ENCODE peak calls at places on chromosomes 12 and 14, in six cellular contexts. M is HepG2, Y is H1, O is GM12878, K is HCT116, Q is endothelial cell of umbilical vein. L is an unnamed sample.

GRCh38 chr14:100339757-100340453 is 16.8 kb downstream of the SLC25A47 start:
- DNase-seq in Y (no peak), O (no peak), Q (no peak), K (no peak), M (no peak), L (no peak)

GRCh38 chr12:54216580-54217308 is 28.0 kb upstream of the SMUG1 start:
- DNase-seq in Y (no peak), K (peak), M (peak), O (no peak), Q (peak), L (peak)

GRCh38 chr12:109995703-109996482 is at the start of gene GIT2:
- DNase-seq in Y (peak), Q (peak), O (peak), K (peak), M (peak), L (peak)

GRCh38 chr14:38882533-38882932 is 220.5 kb downstream of the SEC23A start:
- DNase-seq in K (no peak), O (no peak), Y (no peak), M (no peak), Q (no peak), L (no peak)

GRCh38 chr14:60736494-60736893 is 1.9 kb downstream of the MNAT1 start:
- DNase-seq in O (no peak), Y (no peak), M (peak), Q (peak), K (no peak), L (no peak)

GRCh38 chr12:54017027-54017788 is 8.4 kb downstream of the HOXC8 start:
- DNase-seq in Y (no peak), K (no peak), Q (no peak), O (no peak), M (no peak), L (peak)

GRCh38 chr12:132117558-132117875 is 26.6 kb downstream of the DDX51 start:
- DNase-seq in K (peak), Q (no peak), M (no peak), O (no peak), Y (no peak), L (peak)

GRCh38 chr12:6228535-6229223 is 28.5 kb downstream of the CD9 start:
- DNase-seq in Y (no peak), M (no peak), K (no peak), O (no peak), Q (peak), L (no peak)

GRCh38 chr14:51638071-51638944 is 13.4 kb upstream of the FRMD6 start:
- DNase-seq in M (peak), O (no peak), K (no peak), Y (no peak), Q (no peak), L (no peak)

GRCh38 chr12:125128806-125129571 is 63.8 kb downstream of the AACS start:
- DNase-seq in Y (no peak), M (no peak), K (no peak), O (no peak), Q (no peak), L (no peak)

GRCh38 chr12:128968668-128969067 is 115.4 kb downstream of the GLT1D1 start:
- DNase-seq in K (no peak), M (no peak), Y (no peak), O (no peak), Q (no peak), L (no peak)

GRCh38 chr12:49537231-49537708 is 1.6 kb upstream of the KCNH3 start:
- DNase-seq in Y (no peak), M (no peak), O (no peak), K (no peak), Q (no peak), L (no peak)

GRCh38 chr12:47156167-47156736 is 76.5 kb upstream of the AMIGO2 start:
- DNase-seq in Q (peak), Y (no peak), M (no peak), K (no peak), O (no peak), L (peak)

GRCh38 chr14:101248840-101249675 is 312.2 kb upstream of the DIO3 start:
- DNase-seq in Y (no peak), M (no peak), K (no peak), O (no peak), Q (no peak), L (no peak)

GRCh38 chr14:80988192-80988591 is 32.8 kb downstream of the TSHR start:
- DNase-seq in O (no peak), Y (no peak), K (no peak), Q (no peak), M (no peak), L (no peak)

GRCh38 chr14:95460647-95461478 is 55.6 kb downstream of the SYNE3 start:
- DNase-seq in Q (peak), K (peak), Y (no peak), O (no peak), M (no peak), L (no peak)

GRCh38 chr14:91202234-91202974 is 42.1 kb downstream of the GPR68 start:
- DNase-seq in Q (peak), O (no peak), Y (no peak), K (no peak), M (no peak), L (no peak)

GRCh38 chr12:105622846-105623245 is 292.4 kb downstream of the C12orf75 start:
- DNase-seq in K (no peak), Q (no peak), M (no peak), O (no peak), Y (no peak), L (no peak)

GRCh38 chr12:54131641-54132280 is 57.0 kb downstream of the SMUG1 start:
- DNase-seq in K (no peak), Y (no peak), O (no peak), M (no peak), Q (no peak), L (no peak)

GRCh38 chr12:122977153-122977552 is 2.1 kb downstream of the OGFOD2 start:
- DNase-seq in M (no peak), Y (no peak), O (no peak), K (no peak), Q (no peak), L (no peak)

GRCh38 chr14:105398726-105399440 is 545 bp downstream of the TEX22 start:
- DNase-seq in O (no peak), Y (no peak), M (peak), Q (peak), K (no peak), L (peak)

GRCh38 chr14:104159990-104160389 is 21.6 kb downstream of the KIF26A start:
- DNase-seq in Y (no peak), O (no peak), Q (no peak), K (no peak), M (no peak), L (no peak)

GRCh38 chr12:47828967-47829482 is 9.3 kb upstream of the HDAC7 start:
- DNase-seq in K (peak), Q (peak), M (no peak), O (no peak), Y (no peak), L (peak)

GRCh38 chr14:103522649-103523582 is at the start of gene CKB:
- DNase-seq in Y (no peak), M (no peak), Q (no peak), K (no peak), O (no peak), L (no peak)

GRCh38 chr12:6549379-6550151 is 6.3 kb downstream of the IFFO1 start:
- DNase-seq in O (no peak), M (no peak), Q (no peak), Y (no peak), K (no peak), L (no peak)

GRCh38 chr12:127231366-127231765 is 1035.6 kb upstream of the TMEM132C start:
- DNase-seq in O (no peak), K (no peak), Y (no peak), Q (no peak), M (no peak), L (no peak)

GRCh38 chr14:106286697-106287290 is 760.4 kb downstream of the TMEM121 start:
- DNase-seq in M (no peak), O (no peak), K (no peak), Q (no peak), Y (no peak), L (peak)

GRCh38 chr12:56898938-56899337 is 35.3 kb downstream of the SDR9C7 start:
- DNase-seq in Y (no peak), K (no peak), Q (no peak), M (no peak), O (no peak), L (no peak)

GRCh38 chr14:71590131-71590530 is 342.1 kb upstream of the RGS6 start:
- DNase-seq in Y (no peak), K (no peak), M (no peak), Q (no peak), O (no peak), L (no peak)

GRCh38 chr14:79641371-79641770 is 569.9 kb downstream of the DIO2 start:
- DNase-seq in Q (no peak), K (no peak), M (no peak), O (no peak), Y (no peak), L (no peak)

GRCh38 chr12:4506870-4507269 is 31.8 kb upstream of the RAD51AP1 start:
- DNase-seq in K (no peak), M (no peak), O (peak), Y (no peak), Q (no peak), L (peak)

GRCh38 chr14:101078892-101079221 is 175.3 kb upstream of the RTL1 start:
- DNase-seq in Y (no peak), K (no peak), M (no peak), O (no peak), Q (no peak), L (no peak)

GRCh38 chr12:114683709-114684097 is 272 bp downstream of the TBX3 start:
- DNase-seq in O (no peak), M (no peak), Q (peak), K (no peak), Y (no peak), L (no peak)

GRCh38 chr12:114684870-114685273 is 897 bp upstream of the TBX3 start:
- DNase-seq in M (no peak), K (no peak), Q (no peak), O (no peak), Y (no peak), L (no peak)

GRCh38 chr12:114682920-114683708 is 861 bp downstream of the TBX3 start:
- DNase-seq in O (no peak), K (no peak), M (no peak), Q (peak), Y (no peak), L (peak)

GRCh38 chr12:114685320-114685781 is 1.4 kb upstream of the TBX3 start:
- DNase-seq in M (no peak), Y (no peak), O (no peak), Q (no peak), K (no peak), L (no peak)

GRCh38 chr12:114684098-114684869 is at the start of gene TBX3:
- DNase-seq in Y (peak), O (no peak), Q (peak), K (peak), M (peak), L (peak)
- TF ChIP-seq POLR2A in Y (no peak), O (no peak), Q (no peak), K (peak), M (peak), L (no peak)

GRCh38 chr14:65502676-65503124 is 90.2 kb downstream of the FUT8 start:
- DNase-seq in Y (no peak), Q (no peak), M (no peak), K (peak), O (peak), L (no peak)
- TF ChIP-seq MAX in Y (no peak), Q (no peak), M (no peak), K (no peak), O (no peak), L (no peak)

GRCh38 chr12:71641390-71641789 is 22.3 kb downstream of the ZFC3H1 start:
- DNase-seq in K (no peak), Y (no peak), M (no peak), Q (no peak), O (no peak), L (no peak)

GRCh38 chr12:71636704-71637115 is 26.9 kb downstream of the ZFC3H1 start:
- DNase-seq in O (peak), K (peak), Q (peak), Y (no peak), M (peak), L (peak)

GRCh38 chr12:71639341-71639760 is 24.3 kb downstream of the ZFC3H1 start:
- DNase-seq in O (no peak), Q (no peak), Y (no peak), M (peak), K (no peak), L (peak)

GRCh38 chr12:71640316-71640715 is 23.3 kb downstream of the ZFC3H1 start:
- DNase-seq in M (no peak), Y (no peak), Q (no peak), O (no peak), K (no peak), L (no peak)

DNA sequence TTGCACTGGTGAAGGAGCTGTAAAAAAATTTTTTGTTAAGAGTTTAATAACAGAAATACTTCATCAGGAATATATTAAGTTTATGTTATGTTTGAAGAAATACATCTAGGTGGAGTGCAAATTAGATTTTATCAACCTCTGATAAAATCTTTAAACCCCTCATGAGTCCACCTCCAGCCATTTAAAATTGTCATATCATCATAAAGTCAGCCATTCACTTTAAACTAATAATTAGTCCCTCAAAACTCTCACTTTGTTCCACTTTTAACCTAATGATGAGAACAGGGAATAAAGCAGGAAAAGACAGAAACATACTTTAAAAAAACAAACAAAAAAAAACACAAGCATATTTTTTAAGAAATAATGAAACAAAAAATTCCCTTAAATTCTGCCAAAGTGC is 25.1 kb downstream of the ZFC3H1 start:
- DNase-seq in M (no peak), Q (no peak), Y (no peak), O (no peak), K (no peak), L (no peak)
- TF ChIP-seq CTCF in M (no peak), Q (no peak), Y (no peak), O (no peak), K (no peak), L (no peak)

GRCh38 chr14:93889739-93890138 is 37.4 kb upstream of the FAM181A start:
- DNase-seq in Y (no peak), K (no peak), M (no peak), O (no peak), Q (no peak), L (no peak)
- TF ChIP-seq POLR2A in Y (no peak), K (no peak), M (no peak), O (no peak), Q (no peak), L (no peak)

GRCh38 chr12:23898121-23898520 is 51.3 kb downstream of the SOX5 start:
- DNase-seq in O (no peak), Q (no peak), Y (no peak), M (no peak), K (no peak), L (no peak)

GRCh38 chr12:23889069-23889440 is 60.4 kb downstream of the SOX5 start:
- DNase-seq in Y (no peak), O (no peak), M (no peak), Q (no peak), K (no peak), L (no peak)

GRCh38 chr12:23895792-23896218 is 53.7 kb downstream of the SOX5 start:
- DNase-seq in O (no peak), M (no peak), Q (peak), Y (peak), K (no peak), L (no peak)

GRCh38 chr12:23891115-23891514 is 58.4 kb downstream of the SOX5 start:
- DNase-seq in K (no peak), M (no peak), Y (no peak), Q (no peak), O (no peak), L (no peak)

DNA sequence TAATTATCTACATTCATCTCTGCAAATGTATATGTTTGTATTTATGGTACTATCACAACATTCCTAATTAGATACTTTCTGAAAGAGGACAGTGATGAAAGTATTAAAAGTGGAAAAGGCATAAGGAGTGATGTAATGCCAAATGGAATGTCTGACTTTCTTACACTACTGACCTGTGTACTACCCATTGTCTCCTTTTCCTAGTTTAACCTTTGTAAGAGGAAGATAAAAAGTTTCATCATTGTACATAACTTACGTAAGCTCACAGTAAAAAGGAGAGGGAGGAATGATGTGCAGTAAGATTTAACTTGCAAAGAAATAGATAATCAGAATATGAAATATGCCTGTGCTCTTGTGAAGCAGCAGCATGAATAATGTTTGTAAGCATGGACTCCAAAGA is 55.9 kb downstream of the SOX5 start:
- DNase-seq in Q (no peak), K (no peak), O (no peak), M (no peak), Y (no peak), L (no peak)
- TF ChIP-seq MAX in Q (no peak), K (no peak), O (no peak), M (no peak), Y (no peak), L (no peak)

GRCh38 chr12:26524862-26525465 is 308.0 kb downstream of the ITPR2 start:
- DNase-seq in Q (peak), Y (no peak), K (peak), O (no peak), M (no peak), L (peak)
- TF ChIP-seq CTCF in Q (peak), Y (peak), K (peak), O (peak), M (peak), L (peak)

GRCh38 chr12:120903818-120904773 is at the start of gene SPPL3:
- DNase-seq in O (peak), Y (peak), M (peak), Q (peak), K (peak), L (peak)
- TF ChIP-seq POLR2A in O (peak), Y (no peak), M (peak), Q (peak), K (peak), L (peak)

GRCh38 chr14:65213316-65213715 is 111.0 kb upstream of the MAX start:
- DNase-seq in K (no peak), Q (no peak), O (no peak), M (no peak), Y (no peak), L (no peak)
- TF ChIP-seq MAX in K (no peak), Q (no peak), O (no peak), M (no peak), Y (no peak), L (no peak)

L was measured in NB4.